ENCODE peak calls at places on chromosome 11, in seven cellular contexts. Y is lung microvascular endothelial cell; M is endothelial cell; T is GM13977; O is stimulated activated CD4-positive, alpha-beta T cell treated with anti-CD3 and anti-CD28 coated beads, Interleukin-1b, Interleukin-23, amount 100 ng/mL, for 1 hour; I is fibroblast of mammary gland; A is G401. X is an unnamed sample.
A peak's percentile ranks its signal among the peaks of the same experiment; 100 is the strongest.

GRCh38 chr11:84003181-84003580 is 717.0 kb upstream of the CCDC90B start:
- DNase-seq in Y (no peak), M (no peak), T (no peak), O (no peak), I (no peak), A (no peak), X (no peak)

GRCh38 chr11:27055065-27055682 is 14.6 kb downstream of the BBOX1 start:
- DNase-seq in Y (no peak), M (no peak), T (no peak), O (no peak), I (peak; percentile 65), A (no peak), X (no peak)

GRCh38 chr11:18375941-18376340 is 18.4 kb upstream of the LDHA start:
- DNase-seq in Y (no peak), M (no peak), T (no peak), O (no peak), I (no peak), A (no peak), X (no peak)

GRCh38 chr11:73734996-73735395 is 25.9 kb downstream of the RAB6A start:
- DNase-seq in Y (no peak), M (no peak), T (no peak), O (no peak), I (no peak), A (no peak), X (no peak)

GRCh38 chr11:1939006-1939626 is 8.0 kb upstream of the MRPL23 start:
- DNase-seq in Y (no peak), M (peak; percentile 3), T (peak; percentile 53), O (no peak), I (no peak), A (no peak), X (no peak)

GRCh38 chr11:44079376-44079775 is 13.3 kb downstream of the ACCS start:
- DNase-seq in Y (no peak), M (no peak), T (no peak), O (no peak), I (no peak), A (no peak), X (no peak)

GRCh38 chr11:133955091-133955846 is 1.5 kb downstream of the IGSF9B start:
- DNase-seq in Y (no peak), M (no peak), T (no peak), O (no peak), I (no peak), A (peak; percentile 87), X (no peak)

GRCh38 chr11:5489571-5490357 is 1.3 kb downstream of the OR52D1 start:
- DNase-seq in Y (peak; percentile 50), M (no peak), T (no peak), O (no peak), I (peak; percentile 34), A (no peak), X (no peak)

GRCh38 chr11:33827206-33827605 is 52.9 kb upstream of the FBXO3 start:
- DNase-seq in Y (no peak), M (no peak), T (no peak), O (no peak), I (no peak), A (no peak), X (no peak)